ENCODE peak calls at places on chromosomes 13 and 19, in six cellular contexts. G is heart left ventricle, L is adipocyte, R is psoas muscle, T is upper lobe of left lung, F is cardiac muscle cell. X is an unnamed sample. For H3K27me3 and H3K36me3, the result is how much of the 10 kb centered on the place peaks cover.

GRCh38 chr13:28147489-28147888 is 9.1 kb downstream of the PAN3 start:
- DNase-seq in T (no peak), R (no peak), F (no peak), L (peak), G (no peak), X (no peak)

GRCh38 chr19:14368011-14368513 is 13.2 kb upstream of the ADGRE5 start:
- DNase-seq in L (no peak), F (no peak), T (no peak), R (no peak), G (no peak), X (no peak)

GRCh38 chr19:35901055-35901644 is 810 bp upstream of the NFKBID start:
- DNase-seq in F (no peak), R (no peak), T (no peak), L (peak), G (no peak), X (peak)

GRCh38 chr13:104315606-104316005 is 1249.4 kb upstream of the SLC10A2 start:
- DNase-seq in R (no peak), F (no peak), T (no peak), L (peak), G (no peak), X (peak)

GRCh38 chr13:26425439-26426358 is 131.8 kb upstream of the WASF3 start:
- DNase-seq in G (no peak), T (no peak), F (no peak), R (no peak), L (peak), X (no peak)

GRCh38 chr13:32736648-32737047 is 150.4 kb downstream of the PDS5B start:
- DNase-seq in T (no peak), F (no peak), R (no peak), L (no peak), G (no peak), X (no peak)

GRCh38 chr19:13788991-13789390 is 6.3 kb upstream of the ZSWIM4 start:
- DNase-seq in L (peak), G (no peak), T (no peak), F (no peak), R (no peak), X (peak)

GRCh38 chr13:30800107-30800506 is 64.8 kb downstream of the ALOX5AP start:
- DNase-seq in R (no peak), F (no peak), G (no peak), L (no peak), T (no peak), X (no peak)

GRCh38 chr13:32585625-32586021 is 629 bp upstream of the PDS5B start:
- DNase-seq in G (no peak), T (no peak), R (no peak), F (peak), L (no peak), X (no peak)

GRCh38 chr19:42351079-42351735 is 25.8 kb downstream of the MEGF8 start:
- DNase-seq in T (peak), F (no peak), L (no peak), R (no peak), G (no peak), X (no peak)

GRCh38 chr19:47485210-47485609 is 1.2 kb upstream of the KPTN start:
- DNase-seq in R (peak), F (no peak), G (no peak), L (no peak), T (no peak), X (no peak)

GRCh38 chr13:103218253-103218652 is 152.0 kb upstream of the SLC10A2 start:
- DNase-seq in R (no peak), L (no peak), G (no peak), T (no peak), F (no peak), X (no peak)

GRCh38 chr19:31118292-31118925 is 230.8 kb downstream of the TSHZ3 start:
- DNase-seq in R (no peak), T (no peak), L (no peak), G (peak), F (peak), X (no peak)
- H3K27me3 ChIP-seq in R (under half), T (under half), L (under half), G (under half), F (half or more), X (under half)

GRCh38 chr13:75220238-75220542 is 261.8 kb downstream of the TBC1D4 start:
- DNase-seq in L (no peak), G (no peak), R (no peak), T (peak), F (no peak), X (no peak)
- H3K4me3 ChIP-seq in L (no peak), G (no peak), R (no peak), T (no peak), F (no peak), X (no peak)

DNA sequence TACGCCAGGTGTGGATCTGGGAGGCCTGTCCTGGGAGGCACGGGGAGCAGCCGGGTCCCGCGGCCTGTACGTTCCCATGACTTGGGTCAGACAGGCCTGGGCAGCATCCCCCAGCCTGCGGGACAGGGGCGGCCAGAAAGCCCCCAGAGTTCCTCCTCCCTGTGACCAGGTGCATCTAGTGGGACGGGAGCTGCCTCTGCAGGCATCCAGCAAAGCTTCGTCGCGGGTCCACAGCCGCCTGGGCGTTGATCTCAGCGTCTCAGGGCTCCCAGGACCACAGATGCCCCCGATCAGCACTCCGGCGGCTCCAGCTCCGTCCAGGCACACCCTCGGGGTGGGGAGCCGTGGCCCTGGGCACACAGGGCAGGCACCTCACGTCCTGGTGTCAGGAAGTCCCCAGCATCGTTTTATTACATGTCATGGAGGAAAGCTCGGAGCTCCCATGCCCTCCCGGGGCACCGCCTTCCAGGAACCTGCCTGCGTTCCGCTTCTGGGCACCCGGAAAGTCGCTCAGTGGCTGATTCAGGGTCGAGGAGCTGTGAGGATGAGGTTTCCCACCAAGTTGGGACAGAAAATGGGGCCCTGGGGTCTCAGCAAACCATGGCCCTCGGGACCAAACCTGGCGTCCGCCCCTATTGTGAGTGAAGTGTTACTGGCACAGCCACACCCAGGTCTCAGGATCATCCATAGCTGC is 1.5 kb upstream of the GZMM start:
- DNase-seq in R (no peak), F (no peak), G (no peak), L (no peak), T (peak), X (no peak)
- H3K36me3 ChIP-seq in R (under half), F (under half), G (under half), L (under half), T (under half), X (under half)

GRCh38 chr13:43991773-43992201 is 112.1 kb downstream of the LACC1 start:
- DNase-seq in G (peak), L (no peak), F (no peak), T (no peak), R (no peak), X (no peak)
- H3K27me3 ChIP-seq in G (under half), L (under half), F (under half), T (under half), R (under half), X (under half)

GRCh38 chr19:56355517-56355916 is 37.8 kb downstream of the ZNF582 start:
- DNase-seq in R (no peak), T (no peak), F (no peak), L (no peak), G (no peak), X (no peak)

GRCh38 chr19:56351208-56351607 is 36.6 kb upstream of the ZSCAN5A start:
- DNase-seq in L (no peak), T (no peak), R (no peak), G (no peak), F (no peak), X (no peak)

GRCh38 chr19:56347163-56347778 is 32.6 kb upstream of the ZSCAN5A start:
- DNase-seq in R (no peak), G (no peak), T (no peak), F (no peak), L (no peak), X (no peak)

GRCh38 chr19:56348289-56348877 is 33.7 kb upstream of the ZSCAN5A start:
- DNase-seq in L (peak), F (no peak), T (no peak), G (no peak), R (no peak), X (no peak)

DNA sequence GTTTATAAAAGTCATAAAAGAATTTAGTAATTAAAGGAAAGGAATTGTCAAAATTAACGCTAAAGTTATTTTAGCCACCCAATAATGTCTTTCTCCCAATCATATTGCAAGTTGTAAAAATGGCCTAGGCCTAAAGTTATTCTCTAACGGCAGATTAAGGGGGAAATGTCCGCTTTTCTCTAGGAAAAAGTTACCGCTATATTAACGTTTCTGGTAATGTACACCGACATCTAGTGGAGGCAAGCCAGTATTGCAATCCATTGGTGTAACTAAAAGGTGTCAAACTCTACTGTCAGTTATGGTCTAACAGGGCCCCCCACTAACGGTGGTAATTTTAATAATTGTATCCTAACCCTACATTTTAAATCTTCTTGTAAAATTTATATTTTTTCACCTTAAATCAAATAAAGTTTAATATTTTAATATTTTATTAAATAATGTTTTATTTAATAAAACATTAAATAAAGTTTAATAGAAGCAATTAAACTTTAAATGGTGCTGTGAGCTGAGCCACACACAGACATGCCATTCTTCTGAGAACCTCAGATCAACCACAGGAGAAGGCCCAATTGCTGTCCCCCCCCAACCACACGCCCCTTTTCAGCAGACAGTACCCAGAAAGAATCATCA is 35.9 kb upstream of the ZSCAN5A start:
- DNase-seq in L (peak), R (no peak), G (no peak), F (peak), T (no peak), X (peak)
- H3K4me3 ChIP-seq in L (no peak), R (peak), G (no peak), F (no peak), T (no peak), X (no peak)

DNA sequence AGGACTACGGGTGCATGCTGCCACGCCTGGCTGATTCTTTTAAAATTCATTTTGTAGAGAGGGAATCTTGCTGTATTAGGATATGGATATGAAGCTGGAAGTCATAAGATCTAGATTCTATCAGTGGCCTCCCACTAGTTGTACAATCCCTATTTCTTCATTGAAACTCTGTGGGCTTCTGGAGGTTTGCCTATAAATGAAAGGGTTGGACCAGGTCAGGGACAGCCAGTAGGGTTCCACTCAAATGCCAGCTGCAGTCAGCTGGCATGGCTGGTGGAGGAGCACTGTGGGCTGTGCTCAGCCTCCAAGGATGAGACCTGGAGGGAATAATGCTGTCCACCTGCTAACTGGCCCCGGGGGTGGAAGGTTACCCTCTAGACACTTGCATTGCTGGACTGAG is 110.2 kb upstream of the GJB6 start:
- DNase-seq in T (no peak), R (no peak), F (no peak), G (no peak), L (no peak), X (no peak)
- H3K36me3 ChIP-seq in T (under half), R (under half), F (under half), G (under half), L (under half), X (under half)

DNA sequence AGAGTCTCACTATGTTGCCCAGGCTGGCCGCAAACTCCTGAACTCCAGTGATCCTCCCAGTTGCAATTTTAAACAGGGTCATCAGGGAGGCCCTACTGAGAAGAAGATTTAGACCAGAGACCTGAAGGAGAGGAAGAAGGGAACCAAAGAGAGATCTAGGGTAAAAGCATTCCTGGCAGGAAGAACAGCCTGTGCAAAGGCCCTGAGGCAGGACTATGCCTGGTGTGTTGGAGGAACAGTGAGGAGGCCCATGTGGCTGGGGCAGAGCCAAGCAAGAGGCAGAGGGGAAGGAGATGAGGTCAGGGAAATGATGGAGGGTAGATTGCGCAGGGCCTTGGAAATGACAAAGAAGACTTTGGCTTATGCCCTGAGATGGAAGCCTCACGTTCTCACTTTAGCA is 34.5 kb downstream of the TINCR start:
- DNase-seq in T (no peak), G (no peak), R (no peak), L (no peak), F (no peak), X (no peak)
- H3K27me3 ChIP-seq in T (under half), G (under half), R (under half), L (under half), F (under half), X (under half)

GRCh38 chr19:3784607-3785463 is 1.3 kb downstream of the MATK start:
- DNase-seq in F (no peak), R (no peak), G (no peak), T (no peak), L (no peak), X (peak)

GRCh38 chr19:3783660-3784584 is 2.3 kb downstream of the MATK start:
- DNase-seq in F (no peak), L (no peak), T (peak), G (no peak), R (no peak), X (no peak)

GRCh38 chr19:3782903-3783302 is 3.3 kb downstream of the MATK start:
- DNase-seq in F (no peak), R (no peak), L (no peak), T (no peak), G (no peak), X (no peak)

GRCh38 chr19:3785938-3786824 is at the start of gene MATK:
- DNase-seq in G (no peak), F (no peak), T (peak), R (no peak), L (no peak), X (no peak)

GRCh38 chr19:3785464-3785937 is 680 bp downstream of the MATK start:
- DNase-seq in R (no peak), L (no peak), G (no peak), F (no peak), T (no peak), X (no peak)
- H3K4me3 ChIP-seq in R (peak), L (no peak), G (peak), F (peak), T (peak), X (peak)

X was measured in MG63.